ENCODE peak calls at places on chromosomes 13 and 19, in five cellular contexts. L, Q, D, H and Z are unnamed samples.

GRCh38 chr13:42211704-42212103 is 60.2 kb upstream of the AKAP11 start:
- DNase-seq in H (peak; percentile 64), Q (peak; percentile 45), D (peak; percentile 44), L (no peak), Z (no peak)

GRCh38 chr13:64471916-64472315 is 2758.2 kb downstream of the PCDH9 start:
- DNase-seq in Q (peak; percentile 54), D (peak; percentile 51), H (peak; percentile 60), L (no peak), Z (peak; percentile 37)

GRCh38 chr19:37997911-37998344 is 90.9 kb downstream of the SIPA1L3 start:
- DNase-seq in L (no peak), H (peak; percentile 97), D (peak; percentile 98), Q (peak; percentile 96), Z (peak; percentile 58)

GRCh38 chr13:26497991-26498423 is 59.5 kb upstream of the WASF3 start:
- DNase-seq in Q (peak; percentile 96), D (peak; percentile 97), H (peak; percentile 96), L (no peak), Z (no peak)

GRCh38 chr19:43699506-43700367 is 16.1 kb upstream of the IRGC start:
- DNase-seq in L (no peak), Q (peak; percentile 52), H (peak; percentile 28), D (peak; percentile 52), Z (peak; percentile 67)

GRCh38 chr13:46831588-46832194 is 34.7 kb upstream of the ESD start:
- DNase-seq in H (peak; percentile 58), L (peak; percentile 57), D (peak; percentile 41), Q (peak; percentile 57), Z (peak; percentile 66)

GRCh38 chr19:11355160-11356073 is at the start of gene PLPPR2:
- DNase-seq in L (peak; percentile 94), Q (peak; percentile 99), D (peak; percentile 80), H (peak; percentile 81), Z (peak; percentile 96)

GRCh38 chr13:34817246-34817645 is 124.8 kb upstream of the NBEA start:
- DNase-seq in H (no peak), Q (no peak), D (peak; percentile 88), L (no peak), Z (no peak)

GRCh38 chr19:18951721-18952281 is 10.8 kb upstream of the HOMER3 start:
- DNase-seq in L (no peak), D (no peak), Q (peak; percentile 87), H (no peak), Z (no peak)

GRCh38 chr19:2061936-2062729 is 11.1 kb upstream of the MKNK2 start:
- DNase-seq in D (no peak), H (no peak), L (peak; percentile 55), Q (no peak), Z (peak; percentile 18)

GRCh38 chr19:5058456-5059190 is 89.7 kb downstream of the KDM4B start:
- DNase-seq in D (peak; percentile 59), H (peak; percentile 41), L (no peak), Q (peak; percentile 87), Z (no peak)

GRCh38 chr13:81326913-81327312 is 986.0 kb upstream of the SPRY2 start:
- DNase-seq in Q (no peak), H (no peak), D (no peak), L (no peak), Z (no peak)

GRCh38 chr13:98890920-98891319 is 86.9 kb downstream of the DOCK9 start:
- DNase-seq in L (no peak), Q (no peak), D (no peak), H (no peak), Z (no peak)

GRCh38 chr13:23467048-23467931 is 33.8 kb upstream of the SACS start:
- DNase-seq in D (no peak), L (no peak), H (peak; percentile 43), Q (peak; percentile 55), Z (no peak)

GRCh38 chr19:46759817-46760333 is 13.6 kb upstream of the STRN4 start:
- DNase-seq in D (peak; percentile 84), Q (peak; percentile 98), H (peak; percentile 97), L (no peak), Z (no peak)

GRCh38 chr13:112733661-112734379 is 44.0 kb downstream of the ATP11A start:
- DNase-seq in L (peak; percentile 45), H (no peak), Q (no peak), D (peak; percentile 27), Z (no peak)

GRCh38 chr13:26707122-26708006 is 53.2 kb downstream of the GPR12 start:
- DNase-seq in Q (peak; percentile 73), D (peak; percentile 34), H (peak; percentile 58), L (peak; percentile 29), Z (peak; percentile 78)

GRCh38 chr19:33063356-33064116 is 1.2 kb downstream of the RHPN2 start:
- DNase-seq in D (peak; percentile 32), Q (no peak), H (peak; percentile 30), L (no peak), Z (peak; percentile 60)

GRCh38 chr19:13172335-13173128 is 22.3 kb downstream of the IER2 start:
- DNase-seq in Q (peak; percentile 92), D (peak; percentile 87), L (peak; percentile 78), H (peak; percentile 83), Z (peak; percentile 76)
- H2AFZ ChIP-seq in Q (peak overlapping the region; percentile 66), D (peak overlapping the region; percentile 57), L (peak overlapping the region; percentile 54), H (peak overlapping the region; percentile 71), Z (no peak overlapping the region)

GRCh38 chr19:3578390-3578789 is 5.6 kb downstream of the HMG20B start:
- DNase-seq in D (no peak), Q (no peak), H (no peak), L (no peak), Z (no peak)
- H3K4me2 ChIP-seq in D (no peak overlapping the region), Q (no peak overlapping the region), H (no peak overlapping the region), L (no peak overlapping the region), Z (no peak overlapping the region)

GRCh38 chr13:95553271-95553588 is 710 bp downstream of the CLDN10 start:
- DNase-seq in Q (no peak), L (no peak), D (no peak), H (no peak), Z (no peak)
- H2AFZ ChIP-seq in Q (no peak overlapping the region), L (no peak overlapping the region), D (no peak overlapping the region), H (peak overlapping the region; percentile 25), Z (no peak overlapping the region)

GRCh38 chr19:15284896-15285295 is 47.4 kb downstream of the BRD4 start:
- DNase-seq in H (no peak), L (no peak), D (no peak), Q (no peak), Z (no peak)
- H3K4me2 ChIP-seq in H (no peak overlapping the region), L (no peak overlapping the region), D (no peak overlapping the region), Q (no peak overlapping the region), Z (peak overlapping the region; percentile 14)

GRCh38 chr13:100789968-100790367 is 115.4 kb upstream of the TMTC4 start:
- DNase-seq in D (peak; percentile 35), H (no peak), Q (peak; percentile 11), L (no peak), Z (no peak)
- H2AFZ ChIP-seq in D (no peak overlapping the region), H (no peak overlapping the region), Q (no peak overlapping the region), L (no peak overlapping the region), Z (peak overlapping the region; percentile 13)

GRCh38 chr13:110230661-110231347 is 76.2 kb downstream of the COL4A1 start:
- DNase-seq in L (no peak), H (no peak), D (no peak), Q (no peak), Z (no peak)
- H3K4me2 ChIP-seq in L (no peak overlapping the region), H (no peak overlapping the region), D (no peak overlapping the region), Q (no peak overlapping the region), Z (no peak overlapping the region)

DNA sequence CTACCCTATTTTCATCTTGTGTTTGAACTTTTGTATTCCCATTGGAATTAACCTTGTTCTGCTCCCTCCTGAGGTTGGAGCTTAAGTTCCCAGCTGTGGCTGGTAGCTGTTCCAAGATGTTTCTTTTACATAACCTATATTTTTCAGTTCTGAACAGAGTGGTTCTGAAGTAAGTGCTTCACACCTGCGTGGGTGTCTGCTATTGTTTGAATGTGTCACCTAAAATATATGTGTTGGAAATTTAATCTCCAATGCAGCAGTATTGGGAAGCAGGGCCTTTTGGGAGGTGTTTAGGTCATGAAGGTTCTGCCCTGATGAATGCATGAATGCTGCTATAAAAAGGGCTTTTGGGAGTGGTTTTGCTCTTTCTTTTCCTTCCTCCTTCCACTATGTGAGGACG is 123.8 kb downstream of the LACC1 start:
- DNase-seq in D (no peak), H (no peak), L (no peak), Q (no peak), Z (no peak)
- H2AFZ ChIP-seq in D (no peak overlapping the region), H (no peak overlapping the region), L (no peak overlapping the region), Q (no peak overlapping the region), Z (no peak overlapping the region)